ENCODE peak calls at places on chromosomes 2 and 18, in ten cellular contexts. T is activated CD8-positive, alpha-beta T cell treated with anti-CD3 and anti-CD28 coated beads for 36 hours; C is AG08396; H is lower lobe of right lung; K is left ventricle myocardium inferior; E is head of caudate nucleus; R is EL; G is neural progenitor cell; S is hypothalamus; P is AG09309. B is an unnamed sample.

GRCh38 chr18:74856967-74857366 is 259.3 kb downstream of the ZNF407 start:
- DNase-seq in T (no peak), C (no peak), H (no peak), K (no peak), E (no peak), R (no peak), G (no peak), S (no peak), P (no peak), B (no peak)

GRCh38 chr2:144459937-144460336 is 60.0 kb downstream of the ZEB2 start:
- DNase-seq in T (peak; percentile 56), C (peak; percentile 33), H (no peak), K (no peak), E (no peak), R (no peak), G (no peak), S (no peak), P (no peak), B (no peak)

GRCh38 chr2:4604767-4605166 is 901.4 kb downstream of the DCDC2C start:
- DNase-seq in T (no peak), C (no peak), H (no peak), K (no peak), E (no peak), R (no peak), G (peak; percentile 3), S (no peak), P (no peak), B (no peak)

GRCh38 chr2:95077521-95077807 is 44.1 kb downstream of the MRPS5 start:
- DNase-seq in T (no peak), C (no peak), H (no peak), K (no peak), E (no peak), R (no peak), G (peak; percentile 15), S (no peak), P (no peak), B (no peak)

GRCh38 chr2:67782443-67782842 is 280.4 kb downstream of the C1D start:
- DNase-seq in T (no peak), C (peak; percentile 7), H (no peak), K (no peak), E (no peak), R (no peak), G (no peak), S (no peak), P (no peak), B (peak; percentile 7)

GRCh38 chr2:67645280-67646255 is 248.4 kb downstream of the ETAA1 start:
- DNase-seq in T (no peak), C (no peak), H (no peak), K (no peak), E (no peak), R (no peak), G (no peak), S (no peak), P (no peak), B (no peak)

GRCh38 chr2:10499911-10500521 is 51.9 kb upstream of the ODC1 start:
- DNase-seq in T (no peak), C (no peak), H (no peak), K (no peak), E (no peak), R (no peak), G (peak; percentile 68), S (no peak), P (no peak), B (no peak)

GRCh38 chr2:43219383-43220228 is 6.8 kb downstream of the ZFP36L2 start:
- DNase-seq in T (peak; percentile 90), C (peak; percentile 83), H (peak; percentile 94), K (peak; percentile 90), E (peak; percentile 74), R (peak; percentile 86), G (peak; percentile 57), S (peak; percentile 92), P (no peak), B (no peak)

GRCh38 chr2:7356909-7357584 is 439.8 kb downstream of the RNF144A start:
- DNase-seq in T (no peak), C (no peak), H (no peak), K (no peak), E (no peak), R (no peak), G (no peak), S (no peak), P (no peak), B (no peak)

GRCh38 chr2:36287363-36288275 is 68.0 kb upstream of the CRIM1 start:
- DNase-seq in T (peak; percentile 66), C (no peak), H (no peak), K (no peak), E (no peak), R (peak; percentile 41), G (no peak), S (no peak), P (no peak), B (peak; percentile 15)

GRCh38 chr2:209368406-209368805 is 55.4 kb upstream of the MAP2 start:
- DNase-seq in T (no peak), C (no peak), H (no peak), K (no peak), E (no peak), R (peak; percentile 34), G (no peak), S (no peak), P (no peak), B (no peak)

GRCh38 chr18:47283476-47283875 is 32.0 kb upstream of the SKOR2 start:
- DNase-seq in T (no peak), C (no peak), H (no peak), K (no peak), E (no peak), R (peak; percentile 42), G (peak; percentile 56), S (no peak), P (peak; percentile 1), B (no peak)

GRCh38 chr2:108194409-108195132 is 45.2 kb upstream of the SULT1C3 start:
- DNase-seq in T (no peak), C (no peak), H (no peak), K (no peak), E (no peak), R (peak; percentile 29), G (no peak), S (no peak), P (no peak), B (no peak)

GRCh38 chr2:145820651-145821050 is 1300.7 kb upstream of the ZEB2 start:
- DNase-seq in T (no peak), C (no peak), H (no peak), K (no peak), E (no peak), R (no peak), G (no peak), S (no peak), P (no peak), B (no peak)

GRCh38 chr2:162678551-162678950 is 160.0 kb downstream of the KCNH7 start:
- DNase-seq in T (no peak), C (no peak), H (no peak), K (no peak), E (no peak), R (no peak), G (no peak), S (no peak), P (no peak), B (no peak)

GRCh38 chr2:195850764-195851163 is 193.7 kb downstream of the SLC39A10 start:
- DNase-seq in T (no peak), C (no peak), H (no peak), K (no peak), E (no peak), R (no peak), G (no peak), S (no peak), P (no peak), B (no peak)

GRCh38 chr18:4908239-4908638 is 288.8 kb downstream of the AKAIN1 start:
- DNase-seq in T (no peak), C (no peak), H (no peak), K (no peak), E (no peak), R (no peak), G (peak; percentile 11), S (no peak), P (no peak), B (no peak)

GRCh38 chr2:130871843-130872242 is 35.1 kb downstream of the ARHGEF4 start:
- DNase-seq in T (no peak), C (no peak), H (no peak), K (no peak), E (no peak), R (no peak), G (no peak), S (no peak), P (no peak), B (no peak)

GRCh38 chr2:16581241-16581640 is 84.4 kb downstream of the CYRIA start:
- DNase-seq in T (no peak), C (no peak), H (no peak), K (no peak), E (no peak), R (no peak), G (no peak), S (no peak), P (no peak), B (no peak)

GRCh38 chr2:20634430-20635095 is 16.3 kb downstream of the HS1BP3 start:
- DNase-seq in T (no peak), C (peak; percentile 64), H (peak; percentile 51), K (peak; percentile 24), E (no peak), R (peak; percentile 65), G (no peak), S (no peak), P (no peak), B (peak; percentile 32)

B was measured in AG04450.